ENCODE peak calls at places on chromosomes 4 and X, in six cellular contexts. U, L, W, C, P and M are unnamed samples.

GRCh38 chr4:60403986-60404385 is 796.1 kb upstream of the ADGRL3 start:
- DNase-seq in U (no peak), L (no peak), W (no peak), C (no peak), P (no peak), M (peak; percentile 80)

GRCh38 chr4:2433609-2434350 is 15.0 kb downstream of the CFAP99 start:
- DNase-seq in U (no peak), L (no peak), W (no peak), C (no peak), P (no peak), M (no peak)

GRCh38 chr4:26522478-26522877 is 32.2 kb upstream of the CCKAR start:
- DNase-seq in U (no peak), L (no peak), W (no peak), C (no peak), P (no peak), M (no peak)

GRCh38 chr4:80465238-80465637 is 129.7 kb downstream of the CFAP299 start:
- DNase-seq in U (no peak), L (no peak), W (no peak), C (no peak), P (no peak), M (peak; percentile 19)

GRCh38 chr4:134024251-134024650 is 177.3 kb downstream of the PABPC4L start:
- DNase-seq in U (no peak), L (no peak), W (peak; percentile 43), C (no peak), P (no peak), M (peak; percentile 57)

GRCh38 chr4:57077550-57078311 is 32.5 kb downstream of the IGFBP7 start:
- DNase-seq in U (no peak), L (no peak), W (peak; percentile 50), C (no peak), P (no peak), M (peak; percentile 84)

GRCh38 chrX:104254442-104255115 is at the start of gene ESX1:
- DNase-seq in U (peak; percentile 45), L (peak; percentile 50), W (no peak), C (no peak), P (no peak), M (peak; percentile 51)

GRCh38 chrX:132489256-132490085 is 633 bp upstream of the MBNL3 start:
- DNase-seq in U (peak; percentile 51), L (peak; percentile 53), W (no peak), C (no peak), P (no peak), M (peak; percentile 56)

GRCh38 chr4:56240554-56241190 is 146.6 kb downstream of the AASDH start:
- DNase-seq in U (no peak), L (no peak), W (peak; percentile 55), C (peak; percentile 32), P (no peak), M (no peak)

GRCh38 chrX:51922561-51922960 is 29.1 kb downstream of the MAGED1 start:
- DNase-seq in U (no peak), L (no peak), W (no peak), C (no peak), P (no peak), M (no peak)

GRCh38 chrX:13994104-13994503 is 35.6 kb downstream of the GEMIN8 start:
- DNase-seq in U (no peak), L (no peak), W (no peak), C (no peak), P (no peak), M (no peak)

GRCh38 chrX:132833373-132833772 is 125.1 kb downstream of the HS6ST2 start:
- DNase-seq in U (no peak), L (no peak), W (no peak), C (no peak), P (no peak), M (no peak)

GRCh38 chr4:114378306-114378903 is 220.2 kb upstream of the UGT8 start:
- DNase-seq in U (no peak), L (no peak), W (no peak), C (no peak), P (no peak), M (no peak)

GRCh38 chr4:94486372-94486801 is 34.6 kb downstream of the PDLIM5 start:
- DNase-seq in U (no peak), L (no peak), W (no peak), C (no peak), P (no peak), M (no peak)

GRCh38 chrX:39559229-39559628 is 538.5 kb downstream of the BCOR start:
- DNase-seq in U (no peak), L (no peak), W (no peak), C (no peak), P (no peak), M (no peak)

GRCh38 chr4:172919269-172919668 is 249.3 kb upstream of the GALNT7 start:
- DNase-seq in U (no peak), L (no peak), W (no peak), C (no peak), P (no peak), M (no peak)

GRCh38 chrX:147675819-147676218 is 235.9 kb upstream of the FMR1 start:
- DNase-seq in U (no peak), L (no peak), W (no peak), C (no peak), P (no peak), M (peak; percentile 76)

GRCh38 chrX:71251456-71251973 is 2.4 kb downstream of the ZMYM3 start:
- DNase-seq in U (no peak), L (no peak), W (no peak), C (no peak), P (no peak), M (peak; percentile 1)

GRCh38 chr4:33063238-33063637 is 2343.1 kb downstream of the PCDH7 start:
- DNase-seq in U (no peak), L (no peak), W (no peak), C (no peak), P (no peak), M (no peak)

GRCh38 chr4:128757712-128758111 is 51.8 kb upstream of the JADE1 start:
- DNase-seq in U (no peak), L (no peak), W (no peak), C (no peak), P (no peak), M (peak; percentile 63)

GRCh38 chr4:176302283-176303275 is 17.2 kb upstream of the SPCS3 start:
- DNase-seq in U (no peak), L (no peak), W (no peak), C (no peak), P (no peak), M (no peak)

GRCh38 chrX:13123857-13124345 is 79.5 kb upstream of the FAM9C start:
- DNase-seq in U (no peak), L (no peak), W (peak; percentile 46), C (no peak), P (no peak), M (no peak)

GRCh38 chr4:88291003-88291402 is 6.6 kb upstream of the PPM1K start:
- DNase-seq in U (no peak), L (no peak), W (no peak), C (no peak), P (no peak), M (peak; percentile 28)

GRCh38 chrX:53223068-53223693 is 1.8 kb downstream of the KDM5C start:
- DNase-seq in U (no peak), L (no peak), W (no peak), C (peak; percentile 30), P (no peak), M (no peak)
- TF ChIP-seq CREB1 in U (no peak), L (no peak), W (no peak), C (no peak), P (no peak), M (no peak)

DNA sequence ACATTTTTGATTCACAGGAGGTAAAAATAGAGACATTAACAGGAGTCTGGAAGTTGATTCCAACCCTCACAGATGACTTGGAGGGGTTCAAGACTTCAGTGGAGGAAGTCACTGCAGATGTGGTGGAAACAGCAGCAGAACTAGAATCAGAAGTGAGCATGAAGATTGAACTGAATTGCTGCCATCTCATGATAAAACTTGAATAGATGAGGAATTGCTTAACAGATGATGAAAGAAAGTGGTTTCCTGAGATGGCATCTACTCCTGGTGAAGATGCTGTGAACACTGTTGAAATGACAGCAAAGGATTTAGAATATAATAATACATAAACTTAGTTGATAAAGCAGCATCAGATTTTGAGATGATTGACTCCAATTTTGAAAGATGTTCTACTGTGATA is 76.6 kb downstream of the RELL1 start:
- DNase-seq in U (no peak), L (no peak), W (no peak), C (no peak), P (no peak), M (no peak)
- TF ChIP-seq CREB1 in U (no peak), L (no peak), W (no peak), C (no peak), P (no peak), M (no peak)

GRCh38 chr4:47505666-47506065 is 20.6 kb downstream of the ATP10D start:
- DNase-seq in U (no peak), L (no peak), W (no peak), C (no peak), P (no peak), M (no peak)

GRCh38 chr4:47510036-47510435 is 25.0 kb downstream of the ATP10D start:
- DNase-seq in U (no peak), L (no peak), W (no peak), C (no peak), P (no peak), M (no peak)

GRCh38 chr4:47513493-47513892 is 28.4 kb downstream of the ATP10D start:
- DNase-seq in U (no peak), L (no peak), W (no peak), C (no peak), P (no peak), M (no peak)

DNA sequence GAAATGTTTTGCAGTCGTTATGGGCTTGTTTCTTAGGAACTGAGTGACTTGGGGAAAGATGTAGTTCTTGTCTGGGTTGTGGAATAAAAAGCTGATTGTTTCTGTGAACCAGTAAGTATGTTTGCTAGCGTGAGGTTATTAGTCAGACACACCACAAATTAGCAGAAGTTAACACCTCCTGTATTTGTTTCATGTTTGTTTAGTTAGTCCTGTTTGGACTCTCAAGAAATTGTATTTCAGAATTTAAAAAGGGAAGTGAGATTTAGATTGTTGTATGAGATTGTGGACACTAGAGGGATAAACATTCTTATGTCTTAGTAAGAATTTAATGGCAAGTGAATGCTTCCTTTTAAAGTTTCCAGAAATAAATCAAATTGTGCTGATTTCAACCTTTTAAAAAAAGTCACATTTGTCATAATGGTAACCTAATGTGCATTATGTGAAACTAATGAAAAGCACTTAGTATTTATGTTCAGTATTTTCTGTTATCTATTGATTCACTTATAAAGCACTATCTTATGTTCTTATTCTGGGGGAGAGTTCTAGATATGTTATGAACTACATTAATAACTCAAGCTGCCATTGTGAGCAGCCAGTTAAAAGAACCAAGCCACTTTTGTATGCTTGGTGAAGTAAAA is 25.6 kb downstream of the ATP10D start:
- DNase-seq in U (no peak), L (no peak), W (no peak), C (no peak), P (peak; percentile 90), M (no peak)
- TF ChIP-seq CREB1 in U (no peak), L (no peak), W (no peak), C (no peak), P (peak; percentile 5), M (no peak)

GRCh38 chr4:48360285-48360965 is 19.1 kb downstream of the SLAIN2 start:
- DNase-seq in U (no peak), L (no peak), W (no peak), C (no peak), P (no peak), M (no peak)
- TF ChIP-seq CREB1 in U (no peak), L (no peak), W (no peak), C (no peak), P (no peak), M (no peak)

GRCh38 chr4:687048-687974 is 1.6 kb downstream of the SLC49A3 start:
- DNase-seq in U (no peak), L (no peak), W (peak; percentile 90), C (peak; percentile 97), P (no peak), M (no peak)
- TF ChIP-seq CREB1 in U (no peak), L (no peak), W (peak; percentile 4), C (no peak), P (no peak), M (no peak)